ENCODE peak calls at places on chromosome 21, in four cellular contexts. P, A, S and X are unnamed samples.
A peak's percentile ranks its signal among the peaks of the same experiment; 100 is the strongest.

GRCh38 chr21:20270365-20271055 is 727.7 kb upstream of the NCAM2 start:
- DNase-seq in P (no peak), A (no peak), S (no peak), X (no peak)

GRCh38 chr21:27719226-27719625 is 752.3 kb upstream of the ADAMTS5 start:
- DNase-seq in P (no peak), A (no peak), S (no peak), X (no peak)

GRCh38 chr21:36728371-36729111 is 29.6 kb downstream of the SIM2 start:
- DNase-seq in P (no peak), A (no peak), S (no peak), X (no peak)

GRCh38 chr21:30269803-30270530 is 12.8 kb downstream of the KRTAP24-1 start:
- DNase-seq in P (no peak), A (no peak), S (no peak), X (no peak)

GRCh38 chr21:39316062-39316461 is 2.6 kb upstream of the BRWD1 start:
- DNase-seq in P (no peak), A (no peak), S (no peak), X (no peak)

GRCh38 chr21:38223893-38224540 is 32.8 kb upstream of the KCNJ15 start:
- DNase-seq in P (no peak), A (peak; percentile 49), S (no peak), X (peak; percentile 29)

GRCh38 chr21:29192999-29193563 is 62.6 kb downstream of the MAP3K7CL start:
- DNase-seq in P (no peak), A (no peak), S (no peak), X (no peak)

GRCh38 chr21:29102791-29103257 is 27.6 kb upstream of the MAP3K7CL start:
- DNase-seq in P (no peak), A (no peak), S (no peak), X (no peak)

GRCh38 chr21:15976807-15977206 is 247.0 kb downstream of the USP25 start:
- DNase-seq in P (peak; percentile 49), A (no peak), S (no peak), X (peak; percentile 7)

GRCh38 chr21:26832513-26832912 is 12.7 kb downstream of the ADAMTS1 start:
- DNase-seq in P (no peak), A (no peak), S (no peak), X (no peak)

GRCh38 chr21:43911015-43911934 is 46.3 kb downstream of the AGPAT3 start:
- DNase-seq in P (no peak), A (no peak), S (peak; percentile 76), X (no peak)

GRCh38 chr21:26961704-26962103 is 5.2 kb downstream of the ADAMTS5 start:
- DNase-seq in P (no peak), A (no peak), S (no peak), X (no peak)

GRCh38 chr21:38913120-38913975 is 107.6 kb downstream of the ETS2 start:
- DNase-seq in P (peak; percentile 27), A (peak; percentile 30), S (peak; percentile 89), X (no peak)

GRCh38 chr21:34545079-34545884 is 33.3 kb upstream of the KCNE1 start:
- DNase-seq in P (peak; percentile 49), A (no peak), S (no peak), X (no peak)

GRCh38 chr21:34609951-34610549 is 4.9 kb downstream of the RCAN1 start:
- DNase-seq in P (no peak), A (no peak), S (no peak), X (no peak)

GRCh38 chr21:16418211-16418610 is 688.4 kb downstream of the USP25 start:
- DNase-seq in P (no peak), A (no peak), S (no peak), X (no peak)

GRCh38 chr21:36245649-36246048 is 74.3 kb upstream of the MORC3 start:
- DNase-seq in P (no peak), A (no peak), S (no peak), X (no peak)

GRCh38 chr21:36847189-36847588 is 119.3 kb downstream of the HLCS start:
- DNase-seq in P (no peak), A (no peak), S (no peak), X (no peak)

GRCh38 chr21:39083377-39084008 is 99.8 kb downstream of the PSMG1 start:
- DNase-seq in P (no peak), A (no peak), S (no peak), X (no peak)

GRCh38 chr21:37700641-37701202 is 215.5 kb downstream of the KCNJ6 start:
- DNase-seq in P (peak; percentile 73), A (peak; percentile 60), S (no peak), X (peak; percentile 73)

GRCh38 chr21:17466166-17466565 is 46.7 kb upstream of the CXADR start:
- DNase-seq in P (no peak), A (no peak), S (no peak), X (no peak)

GRCh38 chr21:17469727-17470126 is 43.1 kb upstream of the CXADR start:
- DNase-seq in P (no peak), A (no peak), S (no peak), X (no peak)

GRCh38 chr21:17468698-17469097 is 44.1 kb upstream of the CXADR start:
- DNase-seq in P (no peak), A (no peak), S (no peak), X (no peak)

GRCh38 chr21:17467392-17467791 is 45.5 kb upstream of the CXADR start:
- DNase-seq in P (no peak), A (no peak), S (no peak), X (no peak)

DNA sequence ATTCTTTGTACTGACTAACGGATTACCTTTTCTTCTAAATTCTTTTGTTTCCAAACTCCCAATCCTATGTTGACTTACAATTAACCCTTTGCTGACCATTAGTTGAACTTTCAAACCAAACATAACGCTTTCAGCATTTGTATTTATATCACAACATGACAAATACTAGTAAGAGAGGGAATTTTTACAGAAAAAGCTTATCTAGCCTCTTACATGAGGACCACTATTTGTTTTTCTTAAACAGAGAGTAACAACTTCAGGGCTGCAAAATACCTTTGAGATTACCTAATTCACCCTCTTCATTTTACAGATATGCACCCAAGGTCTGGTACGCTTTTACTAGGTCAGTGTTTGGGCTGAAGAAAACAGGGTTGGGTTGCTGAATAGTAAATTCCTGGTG is 45.0 kb upstream of the CXADR start:
- DNase-seq in P (no peak), A (no peak), S (no peak), X (no peak)
- H3K4me3 ChIP-seq in P (peak overlapping the region; percentile 16), A (no peak overlapping the region), S (no peak overlapping the region), X (no peak overlapping the region)

GRCh38 chr21:25735895-25736597 is 1.3 kb downstream of the GABPA start:
- DNase-seq in P (peak; percentile 63), A (no peak), S (no peak), X (no peak)
- H3K4me1 ChIP-seq in P (peaks cover 32% of the 10 kb centered on the region), A (peaks cover 1% of the 10 kb centered on the region), S (peaks cover 45% of the 10 kb centered on the region), X (no peaks in the 10 kb centered on the region)

GRCh38 chr21:33267250-33267649 is 1.1 kb downstream of the IL10RB start:
- DNase-seq in P (no peak), A (no peak), S (no peak), X (no peak)
- H3K27ac ChIP-seq in P (no peak overlapping the region), A (no peak overlapping the region), S (peak overlapping the region; percentile 79), X (no peak overlapping the region)

GRCh38 chr21:45154511-45155508 is 80.4 kb downstream of the ADARB1 start:
- DNase-seq in P (peak; percentile 51), A (no peak), S (no peak), X (no peak)

GRCh38 chr21:45157932-45158331 is 83.6 kb downstream of the ADARB1 start:
- DNase-seq in P (no peak), A (no peak), S (peak; percentile 23), X (no peak)

GRCh38 chr21:45155910-45156309 is 81.5 kb downstream of the ADARB1 start:
- DNase-seq in P (no peak), A (no peak), S (no peak), X (no peak)

GRCh38 chr21:45158491-45159423 is 84.4 kb downstream of the ADARB1 start:
- DNase-seq in P (no peak), A (no peak), S (no peak), X (no peak)

GRCh38 chr21:45156459-45156858 is 82.1 kb downstream of the ADARB1 start:
- DNase-seq in P (no peak), A (no peak), S (no peak), X (no peak)
- H3K4me3 ChIP-seq in P (no peak overlapping the region), A (no peak overlapping the region), S (no peak overlapping the region), X (no peak overlapping the region)

GRCh38 chr21:42230636-42231035 is 11.7 kb downstream of the ABCG1 start:
- DNase-seq in P (no peak), A (no peak), S (no peak), X (no peak)

GRCh38 chr21:42233067-42233981 is 14.4 kb downstream of the ABCG1 start:
- DNase-seq in P (peak; percentile 68), A (no peak), S (peak; percentile 93), X (no peak)

GRCh38 chr21:42232176-42232825 is 13.4 kb downstream of the ABCG1 start:
- DNase-seq in P (no peak), A (no peak), S (peak; percentile 51), X (no peak)

GRCh38 chr21:42229676-42230075 is 10.7 kb downstream of the ABCG1 start:
- DNase-seq in P (no peak), A (no peak), S (no peak), X (no peak)

GRCh38 chr21:42231761-42232160 is 12.8 kb downstream of the ABCG1 start:
- DNase-seq in P (no peak), A (no peak), S (peak; percentile 31), X (no peak)
- H3K4me1 ChIP-seq in P (peaks cover 34% of the 10 kb centered on the region), A (peaks cover 25% of the 10 kb centered on the region), S (peaks cover 91% of the 10 kb centered on the region), X (peaks cover 3% of the 10 kb centered on the region)